ENCODE peak calls at places on chromosomes 11 and 22, in ten cellular contexts. One of them, this sample, is unnamed.

GRCh38 chr22:41994506-41994905 is 4.1 kb upstream of the WBP2NL start:
- DNase-seq in CD14-positive monocyte: no peak
- DNase-seq in BE2C: no peak
- DNase-seq in upper lobe of right lung: peak
- DNase-seq in effector CD4-positive, alpha-beta T cell: no peak
- DNase-seq in coronary artery: no peak
- DNase-seq in CD4-positive, alpha-beta T cell: no peak
- DNase-seq in IMR-90: no peak
- DNase-seq in NCI-H1105: no peak
- DNase-seq in neuronal stem cell: no peak
- DNase-seq in this sample: no peak

GRCh38 chr11:103548838-103549237 is 439.6 kb downstream of the DYNC2H1 start:
- DNase-seq in CD4-positive, alpha-beta T cell: no peak
- DNase-seq in NCI-H1105: no peak
- DNase-seq in IMR-90: no peak
- DNase-seq in neuronal stem cell: no peak
- DNase-seq in CD14-positive monocyte: no peak
- DNase-seq in BE2C: no peak
- DNase-seq in coronary artery: no peak
- DNase-seq in effector CD4-positive, alpha-beta T cell: no peak
- DNase-seq in upper lobe of right lung: no peak
- DNase-seq in this sample: no peak

GRCh38 chr11:87215236-87215635 is 177.5 kb downstream of the TMEM135 start:
- DNase-seq in IMR-90: peak
- DNase-seq in CD4-positive, alpha-beta T cell: no peak
- DNase-seq in neuronal stem cell: no peak
- DNase-seq in NCI-H1105: no peak
- DNase-seq in CD14-positive monocyte: no peak
- DNase-seq in effector CD4-positive, alpha-beta T cell: no peak
- DNase-seq in BE2C: no peak
- DNase-seq in coronary artery: no peak
- DNase-seq in upper lobe of right lung: no peak
- DNase-seq in this sample: no peak

GRCh38 chr22:37173709-37174108 is 14.3 kb downstream of the C1QTNF6 start:
- DNase-seq in NCI-H1105: no peak
- DNase-seq in effector CD4-positive, alpha-beta T cell: no peak
- DNase-seq in IMR-90: no peak
- DNase-seq in CD14-positive monocyte: peak
- DNase-seq in BE2C: no peak
- DNase-seq in upper lobe of right lung: no peak
- DNase-seq in neuronal stem cell: no peak
- DNase-seq in CD4-positive, alpha-beta T cell: no peak
- DNase-seq in coronary artery: peak
- DNase-seq in this sample: no peak

GRCh38 chr11:78548911-78549572 is 25.6 kb downstream of the NARS2 start:
- DNase-seq in effector CD4-positive, alpha-beta T cell: no peak
- DNase-seq in BE2C: no peak
- DNase-seq in CD14-positive monocyte: no peak
- DNase-seq in IMR-90: no peak
- DNase-seq in upper lobe of right lung: no peak
- DNase-seq in CD4-positive, alpha-beta T cell: no peak
- DNase-seq in coronary artery: no peak
- DNase-seq in NCI-H1105: no peak
- DNase-seq in neuronal stem cell: no peak
- DNase-seq in this sample: no peak

GRCh38 chr22:38935023-38935422 is 22.4 kb upstream of the APOBEC3A start:
- DNase-seq in BE2C: peak
- DNase-seq in coronary artery: no peak
- DNase-seq in NCI-H1105: peak
- DNase-seq in effector CD4-positive, alpha-beta T cell: no peak
- DNase-seq in CD4-positive, alpha-beta T cell: no peak
- DNase-seq in neuronal stem cell: no peak
- DNase-seq in IMR-90: no peak
- DNase-seq in upper lobe of right lung: peak
- DNase-seq in CD14-positive monocyte: no peak
- DNase-seq in this sample: no peak

GRCh38 chr22:35070451-35071093 is 4.6 kb downstream of the ISX start:
- DNase-seq in IMR-90: no peak
- DNase-seq in coronary artery: no peak
- DNase-seq in upper lobe of right lung: no peak
- DNase-seq in neuronal stem cell: no peak
- DNase-seq in effector CD4-positive, alpha-beta T cell: no peak
- DNase-seq in NCI-H1105: no peak
- DNase-seq in CD4-positive, alpha-beta T cell: no peak
- DNase-seq in BE2C: no peak
- DNase-seq in CD14-positive monocyte: no peak
- DNase-seq in this sample: no peak

GRCh38 chr11:83070044-83070877 is 1.4 kb downstream of the RAB30 start:
- DNase-seq in upper lobe of right lung: no peak
- DNase-seq in effector CD4-positive, alpha-beta T cell: no peak
- DNase-seq in neuronal stem cell: peak
- DNase-seq in NCI-H1105: no peak
- DNase-seq in coronary artery: no peak
- DNase-seq in BE2C: no peak
- DNase-seq in IMR-90: peak
- DNase-seq in CD4-positive, alpha-beta T cell: no peak
- DNase-seq in CD14-positive monocyte: no peak
- DNase-seq in this sample: no peak

GRCh38 chr11:70244698-70245097 is 25.8 kb upstream of the PPFIA1 start:
- DNase-seq in BE2C: no peak
- DNase-seq in NCI-H1105: no peak
- DNase-seq in CD4-positive, alpha-beta T cell: no peak
- DNase-seq in CD14-positive monocyte: no peak
- DNase-seq in upper lobe of right lung: no peak
- DNase-seq in coronary artery: no peak
- DNase-seq in effector CD4-positive, alpha-beta T cell: no peak
- DNase-seq in neuronal stem cell: no peak
- DNase-seq in IMR-90: peak
- DNase-seq in this sample: no peak

GRCh38 chr11:121237686-121238658 is 54.6 kb upstream of the SC5D start:
- DNase-seq in effector CD4-positive, alpha-beta T cell: no peak
- DNase-seq in NCI-H1105: no peak
- DNase-seq in IMR-90: peak
- DNase-seq in upper lobe of right lung: no peak
- DNase-seq in CD14-positive monocyte: no peak
- DNase-seq in neuronal stem cell: no peak
- DNase-seq in coronary artery: no peak
- DNase-seq in BE2C: no peak
- DNase-seq in CD4-positive, alpha-beta T cell: no peak
- DNase-seq in this sample: no peak

GRCh38 chr11:98234698-98235097 is 786.1 kb upstream of the CNTN5 start:
- DNase-seq in CD14-positive monocyte: no peak
- DNase-seq in neuronal stem cell: no peak
- DNase-seq in upper lobe of right lung: no peak
- DNase-seq in CD4-positive, alpha-beta T cell: no peak
- DNase-seq in BE2C: no peak
- DNase-seq in IMR-90: no peak
- DNase-seq in coronary artery: no peak
- DNase-seq in effector CD4-positive, alpha-beta T cell: no peak
- DNase-seq in NCI-H1105: no peak
- DNase-seq in this sample: no peak

GRCh38 chr11:12889243-12889642 is 119.9 kb upstream of the RASSF10 start:
- DNase-seq in IMR-90: peak
- DNase-seq in CD4-positive, alpha-beta T cell: no peak
- DNase-seq in upper lobe of right lung: peak
- DNase-seq in BE2C: no peak
- DNase-seq in coronary artery: peak
- DNase-seq in CD14-positive monocyte: no peak
- DNase-seq in effector CD4-positive, alpha-beta T cell: no peak
- DNase-seq in neuronal stem cell: no peak
- DNase-seq in NCI-H1105: no peak
- DNase-seq in this sample: no peak

GRCh38 chr11:766106-766940 is 11.0 kb downstream of the GATD1 start:
- DNase-seq in CD4-positive, alpha-beta T cell: no peak
- DNase-seq in effector CD4-positive, alpha-beta T cell: no peak
- DNase-seq in IMR-90: no peak
- DNase-seq in upper lobe of right lung: no peak
- DNase-seq in NCI-H1105: no peak
- DNase-seq in BE2C: no peak
- DNase-seq in neuronal stem cell: no peak
- DNase-seq in CD14-positive monocyte: no peak
- DNase-seq in coronary artery: no peak
- DNase-seq in this sample: no peak

GRCh38 chr11:114061053-114062049 is 1.8 kb downstream of the ZBTB16 start:
- DNase-seq in coronary artery: no peak
- DNase-seq in CD14-positive monocyte: no peak
- DNase-seq in effector CD4-positive, alpha-beta T cell: no peak
- DNase-seq in neuronal stem cell: peak
- DNase-seq in NCI-H1105: no peak
- DNase-seq in CD4-positive, alpha-beta T cell: no peak
- DNase-seq in upper lobe of right lung: peak
- DNase-seq in BE2C: no peak
- DNase-seq in IMR-90: no peak
- DNase-seq in this sample: no peak

GRCh38 chr11:19978668-19979518 is 181.4 kb downstream of the DBX1 start:
- DNase-seq in NCI-H1105: no peak
- DNase-seq in upper lobe of right lung: peak
- DNase-seq in coronary artery: no peak
- DNase-seq in neuronal stem cell: no peak
- DNase-seq in IMR-90: peak
- DNase-seq in CD4-positive, alpha-beta T cell: no peak
- DNase-seq in CD14-positive monocyte: no peak
- DNase-seq in effector CD4-positive, alpha-beta T cell: no peak
- DNase-seq in BE2C: no peak
- DNase-seq in this sample: no peak